ENCODE peak calls at places on chromosome 4, in six cellular contexts. A, S, J, U, B and I are unnamed samples.

GRCh38 chr4:74661427-74662171 is 132.7 kb downstream of the BTC start:
- DNase-seq in A (no peak), S (no peak), J (peak; percentile 35), U (no peak), B (no peak), I (no peak)

GRCh38 chr4:4633431-4633830 is 91.6 kb upstream of the STX18 start:
- DNase-seq in A (no peak), S (no peak), J (no peak), U (no peak), B (no peak), I (no peak)

GRCh38 chr4:13918110-13918509 is 290.6 kb upstream of the BOD1L1 start:
- DNase-seq in A (peak; percentile 15), S (peak; percentile 45), J (peak; percentile 100), U (peak; percentile 44), B (peak; percentile 97), I (no peak)

GRCh38 chr4:168051526-168051925 is 40.8 kb upstream of the ANXA10 start:
- DNase-seq in A (no peak), S (no peak), J (no peak), U (no peak), B (no peak), I (no peak)

GRCh38 chr4:100948911-100949310 is 398.4 kb downstream of the PPP3CA start:
- DNase-seq in A (no peak), S (no peak), J (no peak), U (no peak), B (no peak), I (no peak)

GRCh38 chr4:6246170-6246634 is 23.4 kb upstream of the WFS1 start:
- DNase-seq in A (no peak), S (no peak), J (no peak), U (no peak), B (no peak), I (no peak)

GRCh38 chr4:32706893-32707292 is 1986.7 kb downstream of the PCDH7 start:
- DNase-seq in A (no peak), S (no peak), J (no peak), U (no peak), B (no peak), I (no peak)

GRCh38 chr4:64079316-64079715 is 329.9 kb downstream of the TECRL start:
- DNase-seq in A (no peak), S (no peak), J (no peak), U (no peak), B (no peak), I (no peak)

GRCh38 chr4:17030543-17030942 is 132.1 kb upstream of the LDB2 start:
- DNase-seq in A (no peak), S (no peak), J (peak; percentile 96), U (no peak), B (peak; percentile 75), I (no peak)

GRCh38 chr4:163344147-163345050 is 707 bp downstream of the NPY5R start:
- DNase-seq in A (peak; percentile 11), S (no peak), J (no peak), U (peak; percentile 69), B (no peak), I (no peak)
- H3K4me3 ChIP-seq in A (peak overlapping the region; percentile 40), S (peak overlapping the region; percentile 25), J (no peak overlapping the region), U (peak overlapping the region; percentile 51), B (no peak overlapping the region), I (no peak overlapping the region)

DNA sequence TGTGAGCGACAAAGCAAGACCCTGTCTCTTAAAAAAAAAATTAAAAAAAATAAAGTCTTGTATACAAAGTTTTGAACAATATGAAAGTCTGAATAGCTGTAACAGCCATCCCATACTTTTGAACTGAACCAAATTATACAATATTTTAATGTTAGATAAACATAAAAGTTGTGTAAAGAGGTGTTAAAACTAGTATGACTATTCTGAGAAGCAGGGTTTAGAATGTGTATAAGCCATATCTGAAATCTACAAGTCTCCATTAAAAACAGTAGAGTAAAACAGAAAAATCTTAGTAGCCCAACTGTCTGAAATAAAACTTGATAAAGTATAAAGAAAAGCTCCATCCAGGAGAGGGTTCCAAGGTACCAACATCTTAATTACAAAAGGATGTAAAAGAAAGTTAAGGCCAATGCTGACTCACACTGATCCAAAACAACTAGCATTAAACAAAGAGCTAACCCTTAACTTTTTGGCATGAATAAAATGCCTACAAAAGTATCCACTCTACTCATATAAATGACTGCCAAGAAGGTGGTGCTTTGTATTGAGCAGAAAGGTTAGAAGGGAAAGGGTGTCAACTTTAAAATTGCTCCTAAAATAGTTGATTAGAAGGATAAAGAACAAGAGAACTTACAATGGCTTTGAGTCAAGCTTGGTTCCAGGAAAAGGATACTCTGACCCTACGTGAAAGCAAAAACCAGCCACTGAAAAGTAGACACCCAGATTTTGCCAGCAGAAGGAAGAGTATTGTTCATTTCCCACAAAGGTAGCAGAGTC is 18.5 kb downstream of the CNOT6L start:
- DNase-seq in A (no peak), S (no peak), J (peak; percentile 44), U (no peak), B (no peak), I (no peak)
- H3K27ac ChIP-seq in A (peak overlapping the region; percentile 1), S (no peak overlapping the region), J (no peak overlapping the region), U (no peak overlapping the region), B (no peak overlapping the region), I (peak overlapping the region; percentile 70)

DNA sequence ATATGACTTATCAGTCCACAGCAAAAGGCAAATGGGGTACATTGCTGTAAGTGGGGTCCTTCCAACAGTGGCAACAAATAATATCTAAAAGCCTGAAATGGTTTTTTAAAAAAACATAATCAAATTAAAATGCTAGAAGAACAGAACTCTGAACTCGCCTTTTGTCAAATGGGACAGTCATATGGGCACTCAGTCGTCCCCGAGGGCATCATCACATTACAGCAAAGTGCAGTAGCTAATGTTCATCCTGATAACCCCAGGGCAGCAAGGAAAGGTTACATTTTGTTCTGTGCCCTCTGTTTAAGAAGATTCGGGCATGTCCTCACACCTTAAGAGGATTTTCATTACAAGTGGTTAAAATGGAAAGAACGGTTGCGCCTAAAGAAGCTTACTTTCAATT is 997.9 kb upstream of the TENM3 start:
- DNase-seq in A (no peak), S (no peak), J (no peak), U (no peak), B (no peak), I (no peak)
- H3K4me3 ChIP-seq in A (no peak overlapping the region), S (no peak overlapping the region), J (no peak overlapping the region), U (no peak overlapping the region), B (no peak overlapping the region), I (no peak overlapping the region)

GRCh38 chr4:122584517-122584916 is 36.3 kb downstream of the IL21 start:
- DNase-seq in A (no peak), S (no peak), J (peak; percentile 82), U (no peak), B (peak; percentile 33), I (no peak)
- H3K27ac ChIP-seq in A (no peak overlapping the region), S (no peak overlapping the region), J (no peak overlapping the region), U (no peak overlapping the region), B (no peak overlapping the region), I (no peak overlapping the region)

DNA sequence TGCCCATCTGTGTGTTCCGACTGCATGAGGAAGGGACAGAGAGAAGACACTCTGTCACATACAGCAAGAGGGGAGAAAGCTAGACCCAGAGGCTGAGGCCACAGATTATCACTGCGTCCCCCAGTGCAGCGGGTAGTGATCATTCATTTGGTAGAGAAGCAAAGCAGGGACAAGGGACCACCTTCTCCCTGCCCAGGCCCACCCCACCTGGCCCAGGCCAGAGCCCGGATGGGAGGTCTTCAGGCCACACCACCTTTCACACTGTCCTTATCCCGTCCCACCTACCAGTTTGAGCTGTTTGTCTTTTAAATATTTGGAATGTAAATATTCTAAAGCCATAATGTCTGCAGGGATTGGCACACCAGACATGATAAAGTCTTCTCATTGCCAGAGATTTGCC is 10.6 kb downstream of the TNIP2 start:
- DNase-seq in A (no peak), S (no peak), J (no peak), U (no peak), B (no peak), I (no peak)
- H3K4me3 ChIP-seq in A (no peak overlapping the region), S (no peak overlapping the region), J (no peak overlapping the region), U (no peak overlapping the region), B (no peak overlapping the region), I (no peak overlapping the region)